ENCODE peak calls at places on chromosome 18, in nine cellular contexts. K, H, U, T, F, E, Y, J and N are unnamed samples.

GRCh38 chr18:57430166-57430958 is 4.8 kb upstream of the ONECUT2 start:
- DNase-seq in K (no peak), H (no peak), U (no peak), T (no peak), F (no peak), E (no peak), Y (no peak), J (no peak), N (no peak)

GRCh38 chr18:57789105-57789504 is 14.0 kb downstream of the ATP8B1 start:
- DNase-seq in K (no peak), H (no peak), U (peak; percentile 59), T (no peak), F (no peak), E (no peak), Y (peak; percentile 38), J (no peak), N (peak; percentile 76)

GRCh38 chr18:3595282-3596273 is 145.6 kb downstream of the TGIF1 start:
- DNase-seq in K (peak; percentile 24), H (no peak), U (peak; percentile 98), T (peak; percentile 82), F (peak; percentile 82), E (no peak), Y (peak; percentile 87), J (peak; percentile 83), N (peak; percentile 95)

GRCh38 chr18:46449033-46449432 is 208.0 kb downstream of the LOXHD1 start:
- DNase-seq in K (no peak), H (no peak), U (no peak), T (no peak), F (no peak), E (no peak), Y (peak; percentile 10), J (no peak), N (no peak)

GRCh38 chr18:32753656-32754221 is 19.1 kb downstream of the KLHL14 start:
- DNase-seq in K (no peak), H (no peak), U (no peak), T (no peak), F (no peak), E (no peak), Y (no peak), J (no peak), N (no peak)

GRCh38 chr18:9724797-9725196 is 16.7 kb downstream of the RAB31 start:
- DNase-seq in K (no peak), H (no peak), U (no peak), T (no peak), F (no peak), E (no peak), Y (no peak), J (no peak), N (no peak)

GRCh38 chr18:6271585-6271984 is 143.1 kb downstream of the L3MBTL4 start:
- DNase-seq in K (no peak), H (no peak), U (no peak), T (no peak), F (no peak), E (no peak), Y (no peak), J (no peak), N (no peak)

GRCh38 chr18:3245853-3246635 is 1.6 kb upstream of the MYL12A start:
- DNase-seq in K (peak; percentile 76), H (peak; percentile 88), U (peak; percentile 92), T (peak; percentile 95), F (peak; percentile 79), E (peak; percentile 77), Y (peak; percentile 76), J (peak; percentile 89), N (peak; percentile 92)

GRCh38 chr18:31720867-31721266 is 36.5 kb upstream of the B4GALT6 start:
- DNase-seq in K (no peak), H (no peak), U (peak; percentile 13), T (no peak), F (no peak), E (no peak), Y (no peak), J (no peak), N (no peak)

GRCh38 chr18:27695509-27695908 is 481.4 kb downstream of the CDH2 start:
- DNase-seq in K (no peak), H (no peak), U (peak; percentile 32), T (no peak), F (no peak), E (no peak), Y (no peak), J (no peak), N (no peak)

GRCh38 chr18:7805880-7806279 is 238.8 kb downstream of the PTPRM start:
- DNase-seq in K (no peak), H (no peak), U (no peak), T (no peak), F (peak; percentile 13), E (no peak), Y (no peak), J (no peak), N (no peak)
- TF ChIP-seq CTCF in K (no peak), H (no peak), U (peak; percentile 10), T (no peak), F (peak; percentile 6), E (no peak), Y (no peak), J (no peak), N (no peak)

GRCh38 chr18:63844254-63844653 is 43.3 kb upstream of the SERPINB2 start:
- DNase-seq in K (no peak), H (no peak), U (peak; percentile 69), T (peak; percentile 52), F (peak; percentile 35), E (no peak), Y (peak; percentile 43), J (peak; percentile 43), N (peak; percentile 64)
- TF ChIP-seq CTCF in K (no peak), H (peak; percentile 21), U (peak; percentile 39), T (peak; percentile 36), F (peak; percentile 61), E (peak; percentile 75), Y (peak; percentile 83), J (peak; percentile 43), N (peak; percentile 50)

DNA sequence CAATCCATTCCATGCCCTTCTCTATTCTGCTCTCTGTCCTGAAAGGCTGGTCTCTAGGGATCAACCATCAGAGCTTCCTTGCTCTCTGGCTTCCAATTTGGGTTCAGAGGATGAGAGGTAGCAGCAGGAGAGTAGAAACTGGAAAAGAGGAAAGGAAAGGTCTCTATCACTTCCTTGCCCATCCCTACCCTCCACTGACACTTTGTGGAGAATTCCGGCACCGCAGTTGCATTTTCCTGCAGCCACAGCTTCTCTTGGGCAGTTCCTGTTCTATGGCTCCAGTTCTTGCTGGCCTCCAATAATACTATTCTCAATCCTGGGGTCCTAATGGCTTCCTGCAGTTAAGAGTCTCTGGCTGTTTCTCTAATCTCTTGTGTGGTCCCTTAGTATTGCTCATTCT is 13.3 kb upstream of the IMPACT start:
- DNase-seq in K (no peak), H (peak; percentile 15), U (no peak), T (no peak), F (no peak), E (no peak), Y (no peak), J (peak; percentile 9), N (no peak)
- TF ChIP-seq CTCF in K (no peak), H (peak; percentile 41), U (peak; percentile 28), T (no peak), F (peak; percentile 47), E (peak; percentile 33), Y (peak; percentile 33), J (no peak), N (peak; percentile 34)

GRCh38 chr18:500230-500555 is 308 bp downstream of the COLEC12 start:
- DNase-seq in K (no peak), H (no peak), U (no peak), T (no peak), F (peak; percentile 65), E (peak; percentile 64), Y (no peak), J (no peak), N (peak; percentile 53)
- TF ChIP-seq CTCF in K (no peak), H (peak; percentile 14), U (no peak), T (no peak), F (no peak), E (peak; percentile 22), Y (no peak), J (no peak), N (no peak)

DNA sequence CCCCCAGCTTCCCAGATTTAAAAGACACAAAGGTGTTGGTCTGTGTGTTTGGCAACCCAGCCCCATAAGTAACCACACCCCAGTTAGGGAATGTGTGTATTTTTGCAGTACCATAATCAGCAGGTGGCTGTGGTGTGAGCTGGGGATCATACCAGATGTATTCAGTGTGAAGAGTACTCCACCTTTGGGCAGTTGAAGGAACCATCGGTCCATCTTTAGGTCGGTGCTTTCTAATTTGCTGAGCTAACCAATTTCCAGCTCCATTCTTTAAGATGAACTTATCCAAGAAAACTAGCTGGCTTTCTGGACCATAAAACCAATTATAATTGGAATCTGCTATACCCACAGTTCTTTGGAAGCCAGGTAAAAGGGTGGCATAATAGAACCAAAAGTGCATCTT is 3.2 kb downstream of the DSEL start:
- DNase-seq in K (no peak), H (no peak), U (peak; percentile 38), T (peak; percentile 8), F (no peak), E (no peak), Y (no peak), J (peak; percentile 24), N (no peak)
- TF ChIP-seq CTCF in K (no peak), H (no peak), U (peak; percentile 31), T (no peak), F (peak; percentile 27), E (peak; percentile 16), Y (peak; percentile 23), J (peak; percentile 9), N (peak; percentile 28)

DNA sequence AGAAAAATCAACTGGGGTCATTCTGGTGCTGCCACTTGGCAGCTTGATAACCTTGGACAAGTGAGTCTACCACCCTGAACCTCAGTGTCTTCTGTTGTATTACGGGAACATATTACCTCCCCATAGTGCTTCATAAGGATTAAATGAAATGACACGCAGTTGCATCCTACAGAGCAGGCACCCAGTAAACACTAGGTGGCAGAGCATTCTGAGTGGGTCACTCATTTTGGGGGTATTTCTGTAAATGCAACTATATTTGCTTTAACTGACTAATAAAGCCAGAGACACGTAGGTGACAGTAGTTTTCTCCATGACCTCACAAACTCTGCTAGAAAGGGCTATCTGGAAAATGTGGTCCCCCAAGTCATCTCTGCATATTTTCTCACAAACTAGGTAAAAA is 4.7 kb downstream of the CD226 start:
- DNase-seq in K (no peak), H (no peak), U (peak; percentile 7), T (peak; percentile 35), F (no peak), E (no peak), Y (no peak), J (no peak), N (no peak)
- TF ChIP-seq CTCF in K (no peak), H (no peak), U (peak; percentile 33), T (peak; percentile 17), F (peak; percentile 46), E (no peak), Y (peak; percentile 68), J (no peak), N (peak; percentile 19)

DNA sequence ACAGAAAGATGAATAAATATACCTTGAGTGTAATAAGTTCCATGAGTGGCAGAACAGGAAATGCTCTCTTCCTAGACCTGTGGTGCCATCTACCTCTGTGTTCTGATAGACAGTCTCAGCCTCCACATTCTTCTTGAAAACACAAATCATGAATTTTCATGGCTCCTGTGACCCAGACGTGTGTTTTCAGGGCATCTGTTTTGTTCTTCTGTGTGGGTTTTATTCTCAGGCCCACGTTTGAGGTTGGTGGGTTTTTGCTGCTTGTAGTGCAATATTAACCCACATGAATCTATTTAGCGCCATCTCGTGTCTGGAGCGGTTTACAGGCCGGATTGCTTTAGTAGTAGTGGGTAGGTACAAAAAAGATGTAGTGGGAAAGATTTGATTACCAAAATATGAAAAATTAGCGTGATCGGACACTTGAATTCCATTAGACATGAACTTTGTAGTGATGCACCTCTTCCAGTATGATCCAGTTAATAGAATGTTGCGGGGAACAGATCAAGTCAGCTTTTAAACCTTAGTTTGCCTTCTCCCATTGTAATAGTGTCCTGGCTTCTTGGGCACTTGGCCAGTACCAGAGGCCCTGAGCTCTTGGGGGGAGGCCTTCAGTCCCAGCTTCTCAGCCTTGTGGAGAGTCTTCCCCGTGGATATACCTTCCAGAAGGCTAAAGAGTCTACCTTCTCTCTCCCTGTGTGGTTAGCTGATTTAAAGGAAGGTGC is 256.5 kb downstream of the TPGS2 start:
- DNase-seq in K (no peak), H (no peak), U (peak; percentile 68), T (peak; percentile 67), F (peak; percentile 60), E (peak; percentile 48), Y (peak; percentile 43), J (peak; percentile 28), N (peak; percentile 71)
- TF ChIP-seq CTCF in K (peak; percentile 65), H (peak; percentile 65), U (peak; percentile 61), T (peak; percentile 50), F (peak; percentile 79), E (peak; percentile 74), Y (peak; percentile 78), J (peak; percentile 53), N (peak; percentile 73)